ENCODE peak calls at places on chromosomes 12 and 14, in four cellular contexts. G, E, B and F are unnamed samples.

GRCh38 chr12:51771008-51771407 is 77.5 kb downstream of the FIGNL2 start:
- DNase-seq in B (no peak), G (peak; percentile 24), E (no peak), F (peak; percentile 36)

GRCh38 chr12:6468283-6468575 is 2.2 kb downstream of the VAMP1 start:
- DNase-seq in E (no peak), B (no peak), G (peak; percentile 34), F (peak; percentile 40)

GRCh38 chr12:131053567-131053966 is 99.9 kb downstream of the ADGRD1 start:
- DNase-seq in G (no peak), E (no peak), B (no peak), F (no peak)

GRCh38 chr12:95611676-95612309 is 60.5 kb upstream of the USP44 start:
- DNase-seq in B (no peak), G (peak; percentile 75), E (no peak), F (no peak)

GRCh38 chr14:26415618-26416123 is 182.2 kb downstream of the NOVA1 start:
- DNase-seq in E (no peak), G (peak; percentile 3), B (no peak), F (no peak)

GRCh38 chr14:61326847-61327246 is 5.5 kb downstream of the PRKCH start:
- DNase-seq in G (no peak), B (no peak), E (no peak), F (no peak)

GRCh38 chr14:92759300-92759678 is 10.9 kb upstream of the LGMN start:
- DNase-seq in E (no peak), G (peak; percentile 44), B (no peak), F (peak; percentile 30)

GRCh38 chr12:96368233-96368632 is 32.0 kb downstream of the CDK17 start:
- DNase-seq in G (peak; percentile 24), B (no peak), E (no peak), F (no peak)

GRCh38 chr12:6078378-6079083 is 45.9 kb downstream of the VWF start:
- DNase-seq in G (peak; percentile 69), E (no peak), B (no peak), F (no peak)

GRCh38 chr12:117168976-117169375 is 21.3 kb downstream of the FBXO21 start:
- DNase-seq in E (no peak), B (no peak), G (no peak), F (no peak)

GRCh38 chr12:32595251-32595650 is 83.8 kb upstream of the DNM1L start:
- DNase-seq in B (no peak), G (peak; percentile 75), E (no peak), F (peak; percentile 76)

GRCh38 chr12:106133136-106134087 is 5.3 kb downstream of the NUAK1 start:
- DNase-seq in E (no peak), B (no peak), G (peak; percentile 81), F (peak; percentile 51)

GRCh38 chr14:104104006-104104901 is 18.8 kb downstream of the ASPG start:
- DNase-seq in B (no peak), G (no peak), E (no peak), F (no peak)

GRCh38 chr14:53167602-53168328 is 14.6 kb upstream of the DDHD1 start:
- DNase-seq in E (no peak), G (no peak), B (no peak), F (no peak)